ENCODE peak calls at places on chromosomes 7 and 10, in ten cellular contexts. H, S, F, V, Y, N, C, Z, D and R are unnamed samples.

GRCh38 chr10:78856421-78856820 is 212.3 kb upstream of the ZMIZ1 start:
- DNase-seq in N (no peak), S (no peak), Y (peak), C (no peak), V (peak), D (no peak), H (no peak), F (no peak), Z (no peak), R (peak)

GRCh38 chr7:41404375-41405074 is 298.4 kb downstream of the INHBA start:
- DNase-seq in Y (no peak), N (no peak), F (no peak), H (no peak), V (no peak), D (no peak), Z (no peak), C (no peak), S (no peak), R (no peak)

GRCh38 chr10:80760914-80761371 is 223.2 kb downstream of the SH2D4B start:
- DNase-seq in Y (no peak), Z (no peak), V (no peak), D (no peak), S (no peak), N (no peak), C (no peak), F (no peak), H (no peak), R (no peak)

GRCh38 chr7:2065516-2065915 is 167.2 kb downstream of the MAD1L1 start:
- DNase-seq in Z (no peak), S (no peak), H (no peak), N (no peak), D (no peak), V (no peak), C (no peak), F (no peak), Y (no peak), R (no peak)

GRCh38 chr7:86942081-86942480 is 117.4 kb downstream of the ELAPOR2 start:
- DNase-seq in C (no peak), D (no peak), Y (no peak), Z (no peak), N (no peak), V (no peak), S (no peak), F (no peak), H (no peak), R (no peak)

GRCh38 chr7:107622429-107622828 is 38.2 kb upstream of the SLC26A4 start:
- DNase-seq in V (peak), S (no peak), C (peak), N (no peak), F (no peak), Y (no peak), Z (no peak), H (no peak), D (no peak), R (no peak)

GRCh38 chr7:139943391-139943790 is 114.3 kb downstream of the TBXAS1 start:
- DNase-seq in S (no peak), F (no peak), H (no peak), N (no peak), V (no peak), Y (no peak), D (peak), Z (no peak), C (no peak), R (no peak)

GRCh38 chr7:39709768-39710291 is 86.5 kb downstream of the RALA start:
- DNase-seq in C (no peak), V (peak), F (no peak), H (peak), Y (no peak), N (no peak), D (peak), S (no peak), Z (no peak), R (no peak)

GRCh38 chr7:92916751-92917369 is 80.5 kb upstream of the CDK6 start:
- DNase-seq in V (peak), S (no peak), Y (no peak), D (no peak), Z (no peak), F (no peak), N (no peak), C (no peak), H (peak), R (no peak)

GRCh38 chr7:4195650-4196049 is 486.4 kb upstream of the FOXK1 start:
- DNase-seq in C (no peak), D (no peak), Y (no peak), S (no peak), F (no peak), N (no peak), H (no peak), Z (no peak), V (no peak), R (no peak)

GRCh38 chr7:101913247-101913721 is 95.9 kb downstream of the CUX1 start:
- DNase-seq in S (no peak), C (no peak), F (no peak), D (peak), H (no peak), Y (peak), V (no peak), Z (no peak), N (no peak), R (no peak)

GRCh38 chr7:115707236-115707635 is 323.3 kb downstream of the TFEC start:
- DNase-seq in N (peak), C (no peak), Y (no peak), Z (peak), D (peak), V (peak), F (no peak), H (peak), S (no peak), R (no peak)

GRCh38 chr7:13069832-13070231 is 382.4 kb downstream of the ARL4A start:
- DNase-seq in D (no peak), V (no peak), H (no peak), Z (no peak), N (no peak), Y (no peak), F (no peak), C (no peak), S (no peak), R (no peak)

GRCh38 chr10:21285742-21286311 is 239.7 kb downstream of the SKIDA1 start:
- DNase-seq in H (no peak), F (no peak), C (no peak), S (no peak), Z (no peak), D (no peak), N (no peak), V (no peak), Y (no peak), R (no peak)

GRCh38 chr7:38903057-38903456 is 5.9 kb downstream of the VPS41 start:
- DNase-seq in F (no peak), D (no peak), V (no peak), Y (no peak), S (no peak), H (no peak), C (no peak), Z (no peak), N (no peak), R (no peak)

GRCh38 chr7:129831424-129832058 is 121.2 kb downstream of the UBE2H start:
- DNase-seq in V (peak), Z (no peak), D (no peak), Y (no peak), H (peak), C (no peak), F (no peak), S (no peak), N (no peak), R (no peak)

GRCh38 chr7:158265743-158266080 is 321.9 kb downstream of the PTPRN2 start:
- DNase-seq in N (no peak), F (no peak), V (no peak), S (no peak), H (no peak), Z (no peak), Y (peak), C (no peak), D (no peak), R (no peak)

GRCh38 chr7:101170617-101171441 is 5.5 kb upstream of the VGF start:
- DNase-seq in H (no peak), N (no peak), Y (no peak), S (no peak), C (peak), Z (no peak), V (no peak), F (no peak), D (no peak), R (no peak)

GRCh38 chr7:39458346-39458745 is 107.9 kb upstream of the YAE1 start:
- DNase-seq in S (no peak), V (no peak), D (no peak), C (no peak), N (no peak), Y (no peak), H (no peak), Z (no peak), F (no peak), R (peak)

GRCh38 chr7:142999793-143000192 is 27.1 kb downstream of the OR9A2 start:
- DNase-seq in C (no peak), V (no peak), Y (no peak), H (no peak), Z (no peak), D (no peak), F (no peak), S (no peak), N (no peak), R (no peak)

GRCh38 chr7:135317676-135318326 is 84.2 kb downstream of the STRA8 start:
- DNase-seq in S (no peak), D (no peak), F (no peak), V (peak), Y (no peak), N (no peak), Z (peak), C (no peak), H (peak), R (peak)